ENCODE peak calls at places on chromosomes 6 and 20, in eight cellular contexts. N is GM12878, F is Panc1, D is HepG2, P is K562, T is GM23338, Z is HCT116, E is upper lobe of left lung. W is an unnamed sample.

GRCh38 chr6:156630613-156631302 is 146.4 kb upstream of the ARID1B start:
- ATAC-seq in N (no peak), F (no peak), D (peak; percentile 94), P (no peak), T (peak; percentile 36), Z (no peak), E (no peak), W (no peak)

GRCh38 chr20:1430004-1430451 is 36.6 kb downstream of the NSFL1C start:
- ATAC-seq in N (no peak), F (no peak), D (no peak), P (no peak), T (no peak), Z (no peak), E (no peak), W (no peak)

GRCh38 chr6:7726416-7727149 is 684 bp downstream of the BMP6 start:
- ATAC-seq in N (peak; percentile 45), F (peak; percentile 48), D (peak; percentile 69), P (peak; percentile 23), T (peak; percentile 54), Z (no peak), E (peak; percentile 51), W (peak; percentile 11)

GRCh38 chr20:47574616-47575401 is 73.1 kb downstream of the NCOA3 start:
- ATAC-seq in N (peak; percentile 72), F (no peak), D (no peak), P (peak; percentile 49), T (peak; percentile 22), Z (no peak), E (no peak), W (no peak)

GRCh38 chr6:133131621-133132020 is 109.5 kb upstream of the EYA4 start:
- ATAC-seq in N (no peak), F (no peak), D (no peak), P (no peak), T (no peak), Z (peak; percentile 14), E (no peak), W (no peak)

GRCh38 chr6:85864453-85865401 is 222.0 kb upstream of the SYNCRIP start:
- ATAC-seq in N (peak; percentile 37), F (peak; percentile 49), D (peak; percentile 62), P (peak; percentile 68), T (no peak), Z (peak; percentile 74), E (no peak), W (peak; percentile 44)

GRCh38 chr6:30037182-30037788 is 23.8 kb upstream of the POLR1H start:
- ATAC-seq in N (peak; percentile 90), F (peak; percentile 84), D (peak; percentile 87), P (peak; percentile 89), T (peak; percentile 45), Z (peak; percentile 93), E (no peak), W (no peak)

GRCh38 chr6:33029297-33030184 is 20.1 kb upstream of the HLA-DOA start:
- ATAC-seq in N (peak; percentile 89), F (no peak), D (no peak), P (no peak), T (peak; percentile 79), Z (peak; percentile 32), E (peak; percentile 93), W (peak; percentile 87)

GRCh38 chr20:4875578-4876067 is 125.7 kb downstream of the SLC23A2 start:
- ATAC-seq in N (peak; percentile 88), F (no peak), D (no peak), P (no peak), T (no peak), Z (no peak), E (no peak), W (no peak)

GRCh38 chr20:16444056-16444777 is 129.0 kb downstream of the KIF16B start:
- ATAC-seq in N (no peak), F (no peak), D (no peak), P (no peak), T (no peak), Z (no peak), E (no peak), W (no peak)

GRCh38 chr6:35068206-35068605 is 72.9 kb downstream of the TCP11 start:
- ATAC-seq in N (no peak), F (no peak), D (no peak), P (no peak), T (no peak), Z (no peak), E (no peak), W (peak; percentile 20)

GRCh38 chr6:29827579-29828470 is at the start of gene HLA-G:
- ATAC-seq in N (no peak), F (peak; percentile 26), D (peak; percentile 29), P (no peak), T (peak; percentile 62), Z (no peak), E (peak; percentile 37), W (no peak)

GRCh38 chr20:11246251-11246775 is 572.5 kb upstream of the JAG1 start:
- ATAC-seq in N (no peak), F (no peak), D (no peak), P (no peak), T (no peak), Z (no peak), E (no peak), W (no peak)

GRCh38 chr6:146866731-146867414 is 268.1 kb downstream of the ADGB start:
- ATAC-seq in N (no peak), F (no peak), D (no peak), P (no peak), T (no peak), Z (no peak), E (no peak), W (no peak)

GRCh38 chr20:2820896-2821869 is 5.0 kb downstream of the TMEM239 start:
- ATAC-seq in N (no peak), F (peak; percentile 59), D (peak; percentile 36), P (peak; percentile 64), T (peak; percentile 58), Z (no peak), E (no peak), W (no peak)

GRCh38 chr6:15023448-15023847 is 222.4 kb upstream of the JARID2 start:
- ATAC-seq in N (peak; percentile 94), F (no peak), D (no peak), P (no peak), T (no peak), Z (no peak), E (no peak), W (no peak)

GRCh38 chr6:35173068-35174042 is 32.2 kb upstream of the TCP11 start:
- ATAC-seq in N (no peak), F (no peak), D (no peak), P (peak; percentile 40), T (peak; percentile 40), Z (peak; percentile 35), E (no peak), W (no peak)

GRCh38 chr20:6504179-6504578 is 263.3 kb upstream of the BMP2 start:
- ATAC-seq in N (no peak), F (no peak), D (no peak), P (no peak), T (no peak), Z (no peak), E (no peak), W (no peak)

GRCh38 chr20:3900187-3900604 is 11.0 kb downstream of the PANK2 start:
- ATAC-seq in N (peak; percentile 11), F (no peak), D (no peak), P (no peak), T (no peak), Z (no peak), E (peak; percentile 52), W (no peak)

DNA sequence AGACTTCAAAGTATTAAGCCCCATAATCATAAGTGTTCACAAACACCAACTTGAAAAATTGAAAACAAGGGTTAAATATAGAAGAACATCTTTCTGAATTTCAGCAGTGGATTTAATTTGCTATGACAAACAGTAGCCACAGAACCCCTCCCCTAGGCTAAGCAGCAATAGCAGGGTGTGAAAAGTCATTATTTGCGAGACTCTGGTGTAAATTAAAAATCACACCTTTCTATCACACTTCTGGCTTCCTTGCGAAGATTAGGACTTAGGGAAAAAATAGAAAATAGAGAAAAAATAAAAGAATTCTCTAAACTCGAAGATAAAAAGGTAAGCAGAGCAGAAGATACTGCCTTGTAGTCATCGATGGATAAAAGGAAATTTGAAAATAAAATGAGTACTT is 6.1 kb downstream of the SAMD3 start:
- ATAC-seq in N (no peak), F (no peak), D (no peak), P (no peak), T (no peak), Z (no peak), E (no peak), W (no peak)
- TF ChIP-seq POLR2AphosphoS5 in N (no peak), F (no peak), D (no peak), P (no peak), T (no peak), Z (no peak), E (no peak), W (no peak)

GRCh38 chr20:9460518-9460917 is 53.9 kb upstream of the LAMP5 start:
- ATAC-seq in N (no peak), F (no peak), D (no peak), P (no peak), T (no peak), Z (no peak), E (no peak), W (no peak)

GRCh38 chr20:9457055-9457454 is 57.3 kb upstream of the LAMP5 start:
- ATAC-seq in N (peak; percentile 70), F (no peak), D (no peak), P (no peak), T (no peak), Z (no peak), E (no peak), W (no peak)

GRCh38 chr20:9454781-9455180 is 59.6 kb upstream of the LAMP5 start:
- ATAC-seq in N (no peak), F (no peak), D (no peak), P (no peak), T (no peak), Z (no peak), E (no peak), W (no peak)

DNA sequence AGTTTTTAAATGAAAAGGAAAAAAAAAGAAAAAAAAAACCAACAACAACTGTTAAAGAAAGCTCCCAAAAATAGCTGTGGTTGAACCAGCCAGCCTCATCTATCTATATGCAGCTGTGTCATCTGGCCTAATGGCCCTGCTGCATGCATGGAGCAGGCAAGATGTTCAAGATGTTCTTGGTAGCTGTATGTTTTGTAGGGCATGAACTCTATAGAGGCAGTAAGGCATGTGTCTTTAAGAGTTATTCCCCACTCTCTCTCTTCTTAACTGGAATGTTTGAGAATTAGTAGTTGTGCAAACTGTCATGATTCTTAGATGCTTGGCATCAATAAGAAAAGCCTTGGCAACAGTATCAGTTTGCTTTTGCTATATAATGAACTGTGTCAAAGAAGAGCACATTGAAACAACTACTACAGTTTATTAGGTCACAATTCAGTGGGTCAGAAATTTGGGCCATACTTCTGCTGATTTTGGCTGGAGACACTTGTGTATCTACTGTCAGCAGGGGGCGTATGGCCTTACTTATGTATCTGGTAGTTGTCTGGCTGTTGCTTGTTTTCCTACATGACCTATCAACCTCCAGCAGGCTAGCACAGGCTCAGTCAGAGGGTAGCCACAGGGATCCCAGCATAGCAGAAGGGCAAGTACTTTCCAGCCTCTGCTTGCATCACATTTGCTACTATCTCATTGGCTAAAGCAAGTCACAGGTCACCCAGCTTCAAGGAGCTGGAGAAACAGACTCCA is 56.1 kb upstream of the LAMP5 start:
- ATAC-seq in N (peak; percentile 45), F (no peak), D (peak; percentile 91), P (no peak), T (peak; percentile 82), Z (peak; percentile 65), E (no peak), W (no peak)
- TF ChIP-seq CTCF in N (peak; percentile 32), F (peak; percentile 17), D (peak; percentile 62), P (peak; percentile 4), T (peak; percentile 69), Z (peak; percentile 55), E (no peak), W (no peak)

GRCh38 chr6:155317186-155317585 is 2.9 kb upstream of the TFB1M start:
- ATAC-seq in N (no peak), F (no peak), D (no peak), P (no peak), T (no peak), Z (no peak), E (no peak), W (no peak)
- TF ChIP-seq POLR2AphosphoS5 in N (no peak), F (no peak), D (no peak), P (no peak), T (no peak), Z (no peak), E (no peak), W (no peak)

GRCh38 chr6:2505624-2506023 is 245.1 kb downstream of the MYLK4 start:
- ATAC-seq in N (no peak), F (no peak), D (no peak), P (peak; percentile 70), T (peak; percentile 78), Z (peak; percentile 78), E (no peak), W (no peak)
- TF ChIP-seq CTCF in N (peak; percentile 34), F (peak; percentile 61), D (peak; percentile 62), P (peak; percentile 64), T (peak; percentile 83), Z (peak; percentile 81), E (no peak), W (no peak)

W was measured in gastroesophageal sphincter.